ENCODE peak calls at places on chromosomes 7 and 10, in ten cellular contexts. X is transverse colon; J is lung; R is HCT116; H is uterus; L is CD8-positive, alpha-beta memory T cell; N is ovary; U is heart left ventricle; V is prostate gland; O is left ventricle myocardium inferior. Y is an unnamed sample.
A peak's percentile ranks its signal among the peaks of the same experiment; 100 is the strongest.

GRCh38 chr10:82887488-82887887 is 1012.5 kb downstream of the NRG3 start:
- DNase-seq in R (no peak), N (no peak), X (no peak), J (no peak), L (no peak), U (no peak), V (no peak), O (no peak), H (no peak), Y (no peak)

GRCh38 chr7:40870108-40870507 is 735.3 kb downstream of the SUGCT start:
- DNase-seq in V (no peak), H (no peak), L (no peak), X (no peak), R (no peak), O (no peak), U (no peak), J (no peak), N (no peak), Y (no peak)

GRCh38 chr7:131111081-131111576 is 216.5 kb upstream of the MKLN1 start:
- DNase-seq in J (no peak), O (no peak), H (peak; percentile 23), R (no peak), V (peak; percentile 44), L (peak; percentile 58), X (peak; percentile 15), N (no peak), U (no peak), Y (no peak)

GRCh38 chr7:133947458-133948044 is 179.6 kb upstream of the LRGUK start:
- DNase-seq in V (no peak), N (no peak), U (no peak), J (no peak), X (no peak), R (no peak), L (no peak), O (no peak), H (no peak), Y (no peak)

GRCh38 chr7:115008465-115009114 is 86.7 kb downstream of the MDFIC start:
- DNase-seq in U (peak; percentile 82), X (peak; percentile 36), R (no peak), N (peak; percentile 78), L (peak; percentile 4), H (peak; percentile 89), V (no peak), O (peak; percentile 84), J (peak; percentile 41), Y (peak; percentile 83)

GRCh38 chr7:26954929-26955328 is 90.5 kb upstream of the SKAP2 start:
- DNase-seq in U (no peak), N (no peak), V (no peak), O (no peak), L (no peak), J (no peak), R (no peak), H (no peak), X (no peak), Y (no peak)

GRCh38 chr10:110802551-110803238 is 69.0 kb upstream of the PDCD4 start:
- DNase-seq in H (peak; percentile 72), O (peak; percentile 69), N (peak; percentile 53), J (peak; percentile 57), V (peak; percentile 62), U (peak; percentile 81), X (peak; percentile 75), R (no peak), L (peak; percentile 74), Y (peak; percentile 77)

GRCh38 chr7:24244554-24244953 is 39.4 kb upstream of the NPY start:
- DNase-seq in R (no peak), U (no peak), L (no peak), J (no peak), X (no peak), H (no peak), O (no peak), N (no peak), V (no peak), Y (no peak)

GRCh38 chr7:122136639-122137253 is 7.3 kb downstream of the AASS start:
- DNase-seq in U (no peak), X (no peak), J (no peak), V (no peak), L (no peak), O (no peak), H (no peak), R (no peak), N (no peak), Y (no peak)

GRCh38 chr7:29106128-29106988 is 40.0 kb downstream of the CPVL start:
- DNase-seq in R (peak; percentile 39), O (no peak), V (peak; percentile 61), H (peak; percentile 43), J (peak; percentile 47), N (no peak), X (no peak), U (no peak), L (peak; percentile 10), Y (no peak)

GRCh38 chr10:48536916-48537890 is 67.7 kb downstream of the ARHGAP22 start:
- DNase-seq in V (no peak), N (no peak), U (no peak), O (no peak), J (no peak), H (no peak), R (no peak), X (no peak), L (no peak), Y (no peak)

GRCh38 chr7:7969306-7970112 is 913 bp downstream of the GLCCI1 start:
- DNase-seq in O (peak; percentile 15), N (peak; percentile 42), L (peak; percentile 64), U (peak; percentile 36), H (peak; percentile 22), J (peak; percentile 54), X (peak; percentile 44), V (peak; percentile 23), R (no peak), Y (peak; percentile 67)

GRCh38 chr7:30237271-30237695 is 47.1 kb upstream of the ZNRF2 start:
- DNase-seq in L (no peak), R (no peak), U (no peak), X (no peak), O (no peak), N (no peak), J (no peak), H (no peak), V (no peak), Y (no peak)

GRCh38 chr7:105808703-105809590 is 67.5 kb downstream of the ATXN7L1 start:
- DNase-seq in H (no peak), R (no peak), N (no peak), L (peak; percentile 25), V (no peak), U (no peak), X (peak; percentile 71), J (no peak), O (no peak), Y (peak; percentile 47)

GRCh38 chr10:132547421-132547861 is 9.9 kb downstream of the INPP5A start:
- DNase-seq in N (no peak), J (no peak), O (peak; percentile 13), R (no peak), U (no peak), V (no peak), X (no peak), H (peak; percentile 9), L (no peak), Y (peak; percentile 65)

GRCh38 chr10:93476756-93477155 is 5.4 kb downstream of the MYOF start:
- DNase-seq in H (no peak), V (no peak), U (no peak), N (no peak), X (no peak), R (no peak), L (no peak), O (no peak), J (no peak), Y (no peak)

GRCh38 chr10:93481213-93481930 is 762 bp downstream of the MYOF start:
- DNase-seq in X (no peak), N (no peak), L (no peak), H (no peak), J (no peak), R (no peak), O (no peak), V (no peak), U (no peak), Y (no peak)

GRCh38 chr10:93478873-93479272 is 3.3 kb downstream of the MYOF start:
- DNase-seq in L (no peak), U (no peak), N (no peak), X (no peak), O (no peak), H (no peak), V (no peak), R (no peak), J (no peak), Y (no peak)

GRCh38 chr10:93485690-93486089 is 3.6 kb upstream of the MYOF start:
- DNase-seq in O (no peak), N (no peak), X (no peak), V (no peak), J (no peak), U (no peak), R (no peak), H (no peak), L (no peak), Y (no peak)

GRCh38 chr10:93481931-93482834 is at the start of gene MYOF:
- DNase-seq in V (peak; percentile 70), X (peak; percentile 65), N (peak; percentile 63), J (peak; percentile 69), L (peak; percentile 58), R (peak; percentile 78), U (peak; percentile 58), O (peak; percentile 33), H (peak; percentile 75), Y (peak; percentile 73)
- H3K27ac ChIP-seq in V (peak within 1 kb of the TSS; percentile 88), X (peak within 1 kb of the TSS; percentile 97), N (peak within 1 kb of the TSS; percentile 87), J (peak within 1 kb of the TSS; percentile 85), L (no peak within 1 kb of the TSS), R (peak within 1 kb of the TSS; percentile 98), U (peak within 1 kb of the TSS; percentile 81), O (peak within 1 kb of the TSS; percentile 79), H (peak within 1 kb of the TSS; percentile 97), Y (peak within 1 kb of the TSS; percentile 92)

DNA sequence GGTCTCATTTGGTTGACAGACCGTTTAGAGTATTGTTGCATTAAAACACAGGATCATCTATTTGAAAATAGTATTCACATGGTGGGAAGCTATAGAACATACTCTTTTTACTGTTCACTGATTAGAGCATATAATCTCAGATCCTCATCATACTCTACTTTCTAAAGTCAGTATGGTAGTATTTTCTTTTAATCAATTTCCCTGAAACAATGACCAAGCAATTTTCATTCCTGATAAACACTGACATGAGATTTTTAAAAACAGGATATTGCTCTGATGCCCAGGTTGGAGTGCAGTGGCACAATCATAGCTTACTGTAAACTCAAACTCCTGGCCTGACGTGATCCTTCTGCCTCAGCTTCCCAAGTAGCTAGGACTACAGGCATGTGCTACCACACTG is 63.9 kb downstream of the PTPN12 start:
- DNase-seq in L (no peak), J (no peak), X (no peak), R (no peak), H (no peak), U (no peak), V (no peak), N (no peak), O (no peak), Y (no peak)
- H3K36me3 ChIP-seq in L (no peaks in the 10 kb centered on the region), J (peaks cover 18% of the 10 kb centered on the region), X (no peaks in the 10 kb centered on the region), R (peaks cover 44% of the 10 kb centered on the region), H (no peaks in the 10 kb centered on the region), U (peaks cover 3% of the 10 kb centered on the region), V (no peaks in the 10 kb centered on the region), N (no peaks in the 10 kb centered on the region), O (peaks cover 62% of the 10 kb centered on the region), Y (peaks cover 37% of the 10 kb centered on the region)

GRCh38 chr7:108455833-108456677 is at the start of gene NRCAM:
- DNase-seq in R (no peak), H (peak; percentile 24), J (no peak), U (peak; percentile 27), N (peak; percentile 41), V (no peak), L (peak; percentile 81), X (peak; percentile 15), O (no peak), Y (no peak)
- H3K4me3 ChIP-seq in R (no peak within 1 kb of the TSS), H (peak within 1 kb of the TSS; percentile 34), J (peak within 1 kb of the TSS; percentile 57), U (peak within 1 kb of the TSS; percentile 29), N (peak within 1 kb of the TSS; percentile 21), V (peak within 1 kb of the TSS; percentile 46), L (no peak within 1 kb of the TSS), X (peak within 1 kb of the TSS; percentile 34), O (peak within 1 kb of the TSS; percentile 67), Y (peak within 1 kb of the TSS; percentile 34)

GRCh38 chr7:151736403-151736909 is 140.5 kb downstream of the PRKAG2 start:
- DNase-seq in N (peak; percentile 70), H (peak; percentile 78), O (peak; percentile 72), L (no peak), J (peak; percentile 59), R (peak; percentile 65), V (peak; percentile 74), X (peak; percentile 54), U (peak; percentile 87), Y (peak; percentile 90)
- H3K27ac ChIP-seq in N (no peak overlapping the region), H (peak overlapping the region; percentile 36), O (peak overlapping the region; percentile 91), L (no peak overlapping the region), J (peak overlapping the region; percentile 17), R (peak overlapping the region; percentile 28), V (peak overlapping the region; percentile 56), X (peak overlapping the region; percentile 70), U (peak overlapping the region; percentile 82), Y (peak overlapping the region; percentile 48)